ENCODE peak calls at places on chromosomes 5 and 9, in eight cellular contexts. X is colonic mucosa, B is lower lobe of right lung, P is IMR-90, E is ovary, O is OCI-LY7, N is GM12878, C is cardiac muscle cell. L is an unnamed sample.

GRCh38 chr5:66757219-66757833 is 161.1 kb downstream of the MAST4 start:
- DNase-seq in X (no peak), N (no peak), P (peak), O (peak), E (peak), B (no peak), C (peak), L (no peak)

GRCh38 chr5:15693933-15694332 is 194.0 kb downstream of the FBXL7 start:
- DNase-seq in B (no peak), P (no peak), C (no peak), N (no peak), O (no peak), E (no peak), X (no peak), L (no peak)

GRCh38 chr5:72624641-72625236 is 117.5 kb upstream of the ZNF366 start:
- DNase-seq in X (no peak), P (peak), E (no peak), O (no peak), B (no peak), N (no peak), C (no peak), L (no peak)

GRCh38 chr5:116848974-116849586 is 274.5 kb upstream of the SEMA6A start:
- DNase-seq in P (no peak), E (no peak), C (peak), N (no peak), X (no peak), B (no peak), O (no peak), L (no peak)

GRCh38 chr9:135463140-135463539 is 16.4 kb upstream of the PPP1R26 start:
- DNase-seq in C (no peak), E (no peak), B (no peak), P (peak), N (no peak), O (no peak), X (no peak), L (no peak)

GRCh38 chr9:93677641-93678136 is 101.3 kb downstream of the PHF2 start:
- DNase-seq in P (no peak), X (peak), N (no peak), B (peak), C (no peak), E (peak), O (no peak), L (no peak)

GRCh38 chr5:14234204-14234603 is 91.1 kb downstream of the TRIO start:
- DNase-seq in N (no peak), P (no peak), E (no peak), X (no peak), O (no peak), C (no peak), B (no peak), L (no peak)

GRCh38 chr9:84436386-84437114 is 96.0 kb upstream of the SLC28A3 start:
- DNase-seq in P (no peak), N (no peak), O (no peak), C (no peak), X (no peak), B (no peak), E (peak), L (no peak)

GRCh38 chr5:6452622-6453504 is 4.2 kb downstream of the UBE2QL1 start:
- DNase-seq in C (no peak), B (no peak), O (no peak), N (no peak), X (no peak), E (no peak), P (no peak), L (no peak)

GRCh38 chr5:16963821-16964220 is 27.7 kb upstream of the MYO10 start:
- DNase-seq in P (no peak), B (no peak), C (no peak), N (no peak), E (no peak), X (no peak), O (no peak), L (no peak)

GRCh38 chr5:56302027-56302426 is 68.9 kb upstream of the ANKRD55 start:
- DNase-seq in P (peak), X (no peak), B (no peak), C (no peak), O (no peak), E (no peak), N (no peak), L (no peak)

GRCh38 chr5:41527201-41527779 is 16.9 kb upstream of the PLCXD3 start:
- DNase-seq in E (no peak), O (no peak), N (no peak), P (peak), X (no peak), B (no peak), C (peak), L (no peak)

GRCh38 chr9:88890546-88890945 is 100.7 kb upstream of the S1PR3 start:
- DNase-seq in C (no peak), O (no peak), N (no peak), P (peak), X (no peak), B (no peak), E (no peak), L (no peak)

GRCh38 chr5:135493406-135494180 is 41.4 kb upstream of the TIFAB start:
- DNase-seq in C (no peak), P (peak), E (no peak), X (no peak), N (no peak), B (no peak), O (no peak), L (no peak)

GRCh38 chr9:131180454-131180853 is 55.1 kb downstream of the NUP214 start:
- DNase-seq in N (no peak), E (peak), B (no peak), X (no peak), P (peak), C (no peak), O (no peak), L (no peak)

GRCh38 chr9:124800306-124801259 is 23.6 kb downstream of the OLFML2A start:
- DNase-seq in P (peak), X (no peak), C (no peak), E (no peak), N (no peak), O (no peak), B (peak), L (peak)

GRCh38 chr9:14766299-14766698 is 43.8 kb upstream of the CER1 start:
- DNase-seq in E (no peak), O (no peak), P (peak), C (no peak), N (no peak), X (no peak), B (no peak), L (no peak)

GRCh38 chr9:14770592-14770991 is 48.1 kb upstream of the CER1 start:
- DNase-seq in C (no peak), E (no peak), X (no peak), O (no peak), N (no peak), P (no peak), B (no peak), L (no peak)

GRCh38 chr9:14768561-14769234 is 46.2 kb upstream of the CER1 start:
- DNase-seq in E (no peak), P (peak), N (no peak), B (no peak), C (peak), O (peak), X (no peak), L (no peak)

DNA sequence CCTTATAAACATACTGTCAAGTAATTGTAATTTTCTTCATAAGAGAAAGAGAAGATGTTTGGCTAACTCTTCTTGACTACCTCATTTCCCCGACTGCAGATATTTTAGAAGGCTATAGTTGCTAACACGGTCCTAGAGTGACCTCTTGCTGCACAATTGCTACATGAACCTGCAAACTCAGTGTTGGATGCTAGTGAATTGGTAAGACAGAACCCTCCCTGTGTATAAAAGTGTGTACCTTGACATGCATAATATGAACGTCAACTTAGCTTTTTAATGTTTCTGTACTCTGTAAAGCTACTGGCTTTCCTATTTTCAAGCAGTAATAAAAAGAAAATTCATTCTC is 46.7 kb upstream of the CER1 start:
- DNase-seq in B (no peak), E (no peak), P (peak), O (peak), N (no peak), X (no peak), C (peak), L (no peak)
- TF ChIP-seq CTCF in B (no peak), E (no peak), P (no peak), O (peak), N (peak), X (no peak), C (peak), L (peak)

DNA sequence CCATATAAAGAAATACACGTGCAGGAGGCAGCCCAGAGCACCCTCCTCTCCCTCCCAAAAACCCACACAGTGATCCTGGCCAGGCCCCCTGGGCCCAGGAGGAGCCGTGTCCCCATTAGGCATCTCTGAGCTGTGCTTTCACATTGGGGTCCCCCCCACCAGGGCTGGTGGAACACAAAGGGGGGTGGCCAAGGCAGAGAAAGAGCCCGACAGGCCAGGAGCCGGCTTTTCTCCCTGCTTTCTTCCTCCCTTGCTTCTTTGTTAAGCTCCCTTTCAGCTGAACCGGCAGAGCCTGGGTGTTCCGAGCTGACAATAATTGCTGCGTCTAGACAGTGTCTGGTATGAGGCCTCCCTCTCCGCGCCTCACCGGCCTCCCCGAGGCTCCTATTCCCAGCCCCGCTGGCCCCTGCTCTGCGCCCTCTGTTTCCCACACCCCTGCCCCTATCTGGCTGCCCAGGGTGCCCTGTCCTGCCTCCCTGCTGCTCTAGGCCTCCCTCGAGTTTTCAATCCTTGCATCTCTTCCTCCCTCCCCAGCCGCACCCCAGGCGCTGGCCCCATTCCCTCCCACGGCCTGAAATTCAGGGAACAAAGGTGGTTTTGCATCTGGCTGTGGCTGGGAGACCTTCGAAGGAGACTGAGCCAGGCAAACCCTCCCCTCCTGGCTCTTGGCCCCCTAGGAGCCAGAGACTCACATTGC is 120.6 kb downstream of the C9orf50 start:
- DNase-seq in X (no peak), E (peak), B (no peak), O (no peak), C (no peak), N (no peak), P (no peak), L (no peak)
- H3K4me3 ChIP-seq in X (no peak), E (no peak), B (no peak), O (no peak), C (no peak), N (no peak), P (no peak), L (no peak)

DNA sequence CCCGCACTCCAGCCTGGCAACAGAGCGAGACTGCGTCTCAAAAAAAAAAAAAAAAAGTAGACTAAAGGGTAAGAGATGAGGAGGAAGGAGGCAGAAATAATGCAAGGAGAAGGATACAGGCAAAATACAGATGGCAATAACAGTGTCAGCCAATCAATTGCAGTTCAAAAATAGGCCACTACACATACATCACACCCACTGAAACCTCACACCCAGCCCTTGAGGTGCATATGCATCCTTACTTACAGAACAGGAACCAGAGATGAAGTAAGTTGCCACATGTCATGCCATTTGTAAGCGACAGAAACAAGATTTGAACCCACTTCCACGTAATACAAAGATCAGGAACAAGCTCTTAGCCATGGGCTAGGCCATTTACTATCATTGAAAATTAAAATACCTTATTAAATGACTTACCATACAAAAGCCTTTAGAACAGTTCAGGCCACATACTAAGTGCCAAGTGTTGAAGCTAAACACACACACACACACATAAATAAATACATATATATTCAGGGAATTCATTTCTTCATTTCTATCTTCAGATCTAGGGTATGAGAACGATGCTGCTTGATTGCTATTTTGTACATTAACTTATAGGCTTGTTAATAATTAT is 98.4 kb downstream of the FNBP1 start:
- DNase-seq in P (no peak), B (no peak), X (no peak), C (no peak), N (no peak), E (no peak), O (peak), L (no peak)
- TF ChIP-seq CTCF in P (no peak), B (no peak), X (no peak), C (no peak), N (no peak), E (no peak), O (no peak), L (no peak)

DNA sequence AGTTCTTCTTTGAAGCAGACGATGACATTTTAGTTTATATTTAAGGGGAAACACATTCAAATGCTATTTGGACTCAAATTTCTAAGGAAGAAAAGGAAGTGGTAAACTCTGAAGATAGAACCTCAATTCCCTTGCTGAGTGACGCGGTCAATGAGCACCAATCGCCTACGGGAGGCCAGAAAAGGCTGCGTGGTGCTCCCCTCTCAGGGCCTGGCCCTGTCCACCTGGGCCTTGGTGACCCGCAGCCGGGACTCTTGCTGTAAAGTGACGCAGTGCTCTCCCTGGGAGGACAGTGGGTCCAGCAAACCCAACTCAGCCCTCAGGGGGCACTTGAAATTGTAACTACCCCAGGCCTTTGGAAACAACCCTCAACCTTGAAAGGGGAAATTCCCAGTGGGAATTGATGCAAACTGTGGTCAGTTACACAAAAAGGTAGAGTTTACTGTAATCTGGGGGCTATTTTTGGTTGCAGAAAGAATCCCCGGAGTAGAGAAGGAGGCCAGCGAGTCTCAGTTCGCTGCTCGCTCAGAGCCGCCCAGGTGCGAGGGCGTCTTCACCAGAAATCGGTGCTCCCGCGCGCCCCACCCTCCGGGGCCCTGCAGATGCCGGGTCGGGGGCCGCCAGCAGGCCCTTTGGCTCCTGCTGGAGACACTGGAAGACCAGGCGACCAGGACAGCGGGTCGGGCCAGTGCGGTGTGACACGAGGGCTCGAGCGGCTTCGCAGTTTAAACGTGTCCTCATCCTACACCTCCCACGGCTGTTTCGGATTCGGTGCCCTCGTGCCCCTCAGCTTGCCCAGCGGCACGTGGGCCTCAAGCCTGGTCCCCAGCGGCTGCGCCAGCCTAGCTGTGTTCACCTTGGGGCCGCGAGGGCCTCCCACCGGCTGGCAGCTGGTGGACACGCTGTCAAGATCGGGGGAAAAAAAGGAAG is 1.4 kb upstream of the ANKRD33B start:
- DNase-seq in C (no peak), E (no peak), X (no peak), B (no peak), O (peak), P (peak), N (peak), L (peak)
- H3K4me3 ChIP-seq in C (no peak), E (no peak), X (no peak), B (peak), O (peak), P (no peak), N (peak), L (peak)

DNA sequence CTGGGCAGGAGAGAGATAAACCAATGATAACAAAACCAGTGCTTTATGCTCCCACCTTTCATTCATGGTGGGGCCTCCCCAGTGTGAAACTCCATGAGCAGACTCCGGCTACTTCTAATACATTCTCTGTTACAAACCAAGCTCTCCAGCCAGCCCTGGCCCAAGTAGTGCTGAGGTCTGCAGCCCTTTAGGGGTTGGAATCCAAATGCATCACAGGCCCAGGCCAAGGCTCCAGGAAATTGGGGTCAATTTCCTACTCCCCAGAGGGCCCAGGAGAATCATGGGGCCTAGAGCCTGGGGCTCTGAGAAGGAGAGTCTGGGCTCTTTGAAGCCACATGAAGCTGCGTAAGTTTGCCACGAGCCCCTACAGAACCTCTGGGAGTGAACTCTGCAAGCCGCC is 206.4 kb downstream of the PAPPA start:
- DNase-seq in P (no peak), O (no peak), B (no peak), X (no peak), E (no peak), C (no peak), N (no peak), L (no peak)
- TF ChIP-seq CTCF in P (no peak), O (no peak), B (no peak), X (no peak), E (no peak), C (no peak), N (no peak), L (no peak)

DNA sequence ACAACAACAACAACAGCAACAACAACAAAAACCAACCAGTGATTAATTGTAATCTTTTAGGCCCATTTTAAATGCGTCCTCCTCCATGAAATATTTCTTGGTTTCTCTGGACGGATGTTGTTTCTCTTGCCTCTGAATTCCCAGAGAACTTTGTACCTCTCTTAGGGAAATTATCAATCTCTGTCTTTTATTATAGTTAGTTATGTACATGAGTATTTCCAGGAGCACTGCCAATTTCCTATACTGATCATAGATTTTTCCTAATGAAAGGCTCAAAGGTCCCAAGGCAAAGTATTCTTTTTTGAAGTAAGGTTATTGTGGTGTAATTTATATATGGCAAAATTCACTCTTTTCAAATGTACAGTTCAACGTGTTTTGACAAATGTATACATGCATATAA is 20.4 kb upstream of the PALM2AKAP2 start:
- DNase-seq in E (no peak), C (no peak), O (no peak), X (no peak), B (no peak), P (no peak), N (no peak), L (no peak)
- H3K4me3 ChIP-seq in E (no peak), C (no peak), O (no peak), X (no peak), B (no peak), P (no peak), N (no peak), L (no peak)

GRCh38 chr5:160119905-160120266 is 636 bp upstream of the PWWP2A start:
- DNase-seq in B (no peak), X (no peak), E (no peak), P (no peak), O (no peak), N (no peak), C (no peak), L (no peak)
- TF ChIP-seq CTCF in B (peak), X (peak), E (peak), P (peak), O (no peak), N (no peak), C (peak), L (no peak)

L was measured in GM06990.